ENCODE peak calls at places on chromosome 17, in ten cellular contexts. B is DMS153; C is RPMI8226; E is GM04503; F is GM12892; Y is stimulated activated CD4-positive, alpha-beta T cell treated with anti-CD3 and anti-CD28 coated beads, Interleukin-1b, Interleukin-23, amount 100 ng/mL, for 1 hour; S is HT1080; L is activated T-cell treated with anti-CD3 and anti-CD28 coated beads, Interleukin-2, amount 50 U/mL, for 48 hours; N is astrocyte of the spinal cord; V is dermis blood vessel endothelial cell. X is an unnamed sample.

GRCh38 chr17:3965123-3965800 is 1.0 kb upstream of the ATP2A3 start:
- DNase-seq in F (peak; percentile 78), C (peak; percentile 80), L (peak; percentile 82), B (peak; percentile 42), Y (no peak), E (no peak), V (peak; percentile 24), N (no peak), S (peak; percentile 24), X (no peak)

GRCh38 chr17:48544356-48545021 is 420 bp downstream of the HOXB2 start:
- DNase-seq in S (peak; percentile 71), C (no peak), B (no peak), V (peak; percentile 82), N (peak; percentile 94), F (no peak), E (peak; percentile 70), Y (no peak), L (peak; percentile 59), X (peak; percentile 91)

GRCh38 chr17:74110467-74110866 is 93.0 kb upstream of the RPL38 start:
- DNase-seq in V (no peak), C (no peak), E (no peak), L (no peak), S (no peak), F (no peak), N (no peak), Y (no peak), B (no peak), X (no peak)

GRCh38 chr17:6639014-6639650 is 1.4 kb downstream of the KIAA0753 start:
- DNase-seq in B (no peak), L (no peak), N (no peak), E (no peak), Y (no peak), C (no peak), V (no peak), F (no peak), S (no peak), X (no peak)

GRCh38 chr17:17156511-17156910 is 49.6 kb downstream of the PLD6 start:
- DNase-seq in B (no peak), N (peak; percentile 25), Y (no peak), S (no peak), L (no peak), V (no peak), E (no peak), C (no peak), F (no peak), X (no peak)

GRCh38 chr17:82429824-82430223 is 11.4 kb upstream of the OGFOD3 start:
- DNase-seq in V (no peak), S (no peak), Y (no peak), B (no peak), F (no peak), E (no peak), C (no peak), N (no peak), L (no peak), X (no peak)

GRCh38 chr17:44222112-44222869 is 2.8 kb upstream of the UBTF start:
- DNase-seq in F (peak; percentile 63), N (peak; percentile 73), C (peak; percentile 65), L (peak; percentile 62), V (peak; percentile 74), S (peak; percentile 56), B (peak; percentile 60), Y (no peak), E (no peak), X (peak; percentile 79)

GRCh38 chr17:17994271-17994670 is 21.6 kb downstream of the DRC3 start:
- DNase-seq in E (no peak), L (peak; percentile 30), V (peak; percentile 50), B (no peak), F (no peak), Y (no peak), N (peak; percentile 27), S (peak; percentile 15), C (peak; percentile 70), X (peak; percentile 29)

X was measured in psoas muscle.